ENCODE peak calls at places on chromosomes 5 and 9, in seven cellular contexts. One of them, this sample, is unnamed.

GRCh38 chr5:36734422-36734821 is 128.0 kb downstream of the SLC1A3 start:
- DNase-seq in iPS-NIHi11: no peak
- DNase-seq in activated naive CD4-positive, alpha-beta T cell: no peak
- DNase-seq in osteocyte: no peak
- DNase-seq in hippocampal formation: no peak
- DNase-seq in astrocyte of the hippocampus: peak
- DNase-seq in substantia nigra: peak
- DNase-seq in this sample: no peak

GRCh38 chr9:88953401-88954029 is 37.8 kb upstream of the S1PR3 start:
- DNase-seq in iPS-NIHi11: no peak
- DNase-seq in astrocyte of the hippocampus: peak
- DNase-seq in activated naive CD4-positive, alpha-beta T cell: no peak
- DNase-seq in hippocampal formation: no peak
- DNase-seq in substantia nigra: peak
- DNase-seq in osteocyte: no peak
- DNase-seq in this sample: no peak

GRCh38 chr5:159797566-159797965 is 118.7 kb upstream of the ADRA1B start:
- DNase-seq in hippocampal formation: no peak
- DNase-seq in substantia nigra: no peak
- DNase-seq in iPS-NIHi11: no peak
- DNase-seq in activated naive CD4-positive, alpha-beta T cell: no peak
- DNase-seq in osteocyte: no peak
- DNase-seq in astrocyte of the hippocampus: no peak
- DNase-seq in this sample: no peak

GRCh38 chr5:51892680-51893079 is 509.4 kb downstream of the ISL1 start:
- DNase-seq in substantia nigra: no peak
- DNase-seq in osteocyte: no peak
- DNase-seq in astrocyte of the hippocampus: no peak
- DNase-seq in iPS-NIHi11: no peak
- DNase-seq in hippocampal formation: no peak
- DNase-seq in activated naive CD4-positive, alpha-beta T cell: no peak
- DNase-seq in this sample: no peak

GRCh38 chr9:114662081-114662989 is 4.7 kb upstream of the TEX53 start:
- DNase-seq in osteocyte: no peak
- DNase-seq in substantia nigra: peak
- DNase-seq in astrocyte of the hippocampus: peak
- DNase-seq in activated naive CD4-positive, alpha-beta T cell: peak
- DNase-seq in hippocampal formation: peak
- DNase-seq in iPS-NIHi11: peak
- DNase-seq in this sample: no peak

GRCh38 chr9:113574381-113575262 is 111.1 kb downstream of the RGS3 start:
- DNase-seq in osteocyte: no peak
- DNase-seq in astrocyte of the hippocampus: peak
- DNase-seq in hippocampal formation: no peak
- DNase-seq in iPS-NIHi11: no peak
- DNase-seq in substantia nigra: no peak
- DNase-seq in activated naive CD4-positive, alpha-beta T cell: no peak
- DNase-seq in this sample: no peak

GRCh38 chr5:137148128-137148527 is 351.0 kb downstream of the SPOCK1 start:
- DNase-seq in substantia nigra: no peak
- DNase-seq in hippocampal formation: no peak
- DNase-seq in iPS-NIHi11: no peak
- DNase-seq in activated naive CD4-positive, alpha-beta T cell: no peak
- DNase-seq in astrocyte of the hippocampus: peak
- DNase-seq in osteocyte: peak
- DNase-seq in this sample: no peak

GRCh38 chr5:149406203-149406978 is 27.3 kb upstream of the IL17B start:
- DNase-seq in iPS-NIHi11: peak
- DNase-seq in hippocampal formation: no peak
- DNase-seq in osteocyte: peak
- DNase-seq in astrocyte of the hippocampus: peak
- DNase-seq in activated naive CD4-positive, alpha-beta T cell: no peak
- DNase-seq in substantia nigra: no peak
- DNase-seq in this sample: no peak

GRCh38 chr9:9133526-9133925 is 1333.9 kb upstream of the DMAC1 start:
- DNase-seq in iPS-NIHi11: no peak
- DNase-seq in substantia nigra: peak
- DNase-seq in osteocyte: no peak
- DNase-seq in hippocampal formation: peak
- DNase-seq in activated naive CD4-positive, alpha-beta T cell: no peak
- DNase-seq in astrocyte of the hippocampus: no peak
- DNase-seq in this sample: no peak

GRCh38 chr9:137975527-137975913 is 97.9 kb downstream of the CACNA1B start:
- DNase-seq in astrocyte of the hippocampus: no peak
- DNase-seq in substantia nigra: no peak
- DNase-seq in activated naive CD4-positive, alpha-beta T cell: no peak
- DNase-seq in osteocyte: no peak
- DNase-seq in iPS-NIHi11: peak
- DNase-seq in hippocampal formation: no peak
- DNase-seq in this sample: no peak

GRCh38 chr9:120191141-120191540 is 388.8 kb downstream of the CDK5RAP2 start:
- DNase-seq in iPS-NIHi11: no peak
- DNase-seq in substantia nigra: no peak
- DNase-seq in astrocyte of the hippocampus: no peak
- DNase-seq in activated naive CD4-positive, alpha-beta T cell: no peak
- DNase-seq in hippocampal formation: no peak
- DNase-seq in osteocyte: no peak
- DNase-seq in this sample: no peak

GRCh38 chr9:92631452-92632211 is 38.3 kb downstream of the IPPK start:
- DNase-seq in substantia nigra: no peak
- DNase-seq in hippocampal formation: no peak
- DNase-seq in iPS-NIHi11: no peak
- DNase-seq in activated naive CD4-positive, alpha-beta T cell: no peak
- DNase-seq in osteocyte: peak
- DNase-seq in astrocyte of the hippocampus: no peak
- DNase-seq in this sample: no peak

GRCh38 chr9:98085955-98086354 is 29.4 kb downstream of the NANS start:
- DNase-seq in activated naive CD4-positive, alpha-beta T cell: no peak
- DNase-seq in hippocampal formation: no peak
- DNase-seq in iPS-NIHi11: peak
- DNase-seq in astrocyte of the hippocampus: no peak
- DNase-seq in osteocyte: no peak
- DNase-seq in substantia nigra: no peak
- DNase-seq in this sample: no peak

GRCh38 chr9:6566409-6567139 is 79.0 kb downstream of the GLDC start:
- DNase-seq in astrocyte of the hippocampus: peak
- DNase-seq in activated naive CD4-positive, alpha-beta T cell: no peak
- DNase-seq in substantia nigra: no peak
- DNase-seq in hippocampal formation: no peak
- DNase-seq in osteocyte: no peak
- DNase-seq in iPS-NIHi11: no peak
- DNase-seq in this sample: peak

GRCh38 chr9:111926421-111926875 is 29.8 kb downstream of the UGCG start:
- DNase-seq in substantia nigra: no peak
- DNase-seq in activated naive CD4-positive, alpha-beta T cell: no peak
- DNase-seq in hippocampal formation: no peak
- DNase-seq in osteocyte: no peak
- DNase-seq in iPS-NIHi11: no peak
- DNase-seq in astrocyte of the hippocampus: no peak
- DNase-seq in this sample: no peak

GRCh38 chr9:137240321-137240840 is 706 bp upstream of the TUBB4B start:
- DNase-seq in astrocyte of the hippocampus: peak
- DNase-seq in osteocyte: peak
- DNase-seq in iPS-NIHi11: no peak
- DNase-seq in hippocampal formation: peak
- DNase-seq in activated naive CD4-positive, alpha-beta T cell: no peak
- DNase-seq in substantia nigra: peak
- DNase-seq in this sample: no peak

GRCh38 chr5:65198777-65199120 is 283.0 kb downstream of the ADAMTS6 start:
- DNase-seq in substantia nigra: no peak
- DNase-seq in hippocampal formation: no peak
- DNase-seq in astrocyte of the hippocampus: peak
- DNase-seq in activated naive CD4-positive, alpha-beta T cell: no peak
- DNase-seq in iPS-NIHi11: no peak
- DNase-seq in osteocyte: no peak
- DNase-seq in this sample: no peak

GRCh38 chr5:101390317-101390908 is 487.3 kb upstream of the ST8SIA4 start:
- DNase-seq in iPS-NIHi11: peak
- DNase-seq in osteocyte: no peak
- DNase-seq in substantia nigra: no peak
- DNase-seq in hippocampal formation: no peak
- DNase-seq in activated naive CD4-positive, alpha-beta T cell: no peak
- DNase-seq in astrocyte of the hippocampus: peak
- DNase-seq in this sample: peak

GRCh38 chr9:69023650-69024049 is 9.7 kb upstream of the PRKACG start:
- DNase-seq in hippocampal formation: no peak
- DNase-seq in osteocyte: no peak
- DNase-seq in iPS-NIHi11: peak
- DNase-seq in substantia nigra: no peak
- DNase-seq in activated naive CD4-positive, alpha-beta T cell: no peak
- DNase-seq in astrocyte of the hippocampus: no peak
- DNase-seq in this sample: no peak

GRCh38 chr5:8184455-8185063 is 315.6 kb downstream of the MTRR start:
- DNase-seq in substantia nigra: no peak
- DNase-seq in hippocampal formation: no peak
- DNase-seq in activated naive CD4-positive, alpha-beta T cell: peak
- DNase-seq in osteocyte: no peak
- DNase-seq in iPS-NIHi11: peak
- DNase-seq in astrocyte of the hippocampus: peak
- DNase-seq in this sample: peak

GRCh38 chr9:91986248-91986647 is 36.2 kb upstream of the ROR2 start:
- DNase-seq in iPS-NIHi11: no peak
- DNase-seq in astrocyte of the hippocampus: no peak
- DNase-seq in substantia nigra: no peak
- DNase-seq in osteocyte: no peak
- DNase-seq in hippocampal formation: no peak
- DNase-seq in activated naive CD4-positive, alpha-beta T cell: no peak
- DNase-seq in this sample: no peak

GRCh38 chr9:36823934-36824333 is 210.1 kb downstream of the PAX5 start:
- DNase-seq in substantia nigra: no peak
- DNase-seq in activated naive CD4-positive, alpha-beta T cell: no peak
- DNase-seq in hippocampal formation: no peak
- DNase-seq in iPS-NIHi11: no peak
- DNase-seq in astrocyte of the hippocampus: no peak
- DNase-seq in osteocyte: no peak
- DNase-seq in this sample: no peak

GRCh38 chr5:168042284-168043080 is 249.0 kb upstream of the WWC1 start:
- DNase-seq in substantia nigra: no peak
- DNase-seq in activated naive CD4-positive, alpha-beta T cell: no peak
- DNase-seq in astrocyte of the hippocampus: peak
- DNase-seq in hippocampal formation: no peak
- DNase-seq in osteocyte: no peak
- DNase-seq in iPS-NIHi11: no peak
- DNase-seq in this sample: no peak

This sample was measured in Panc1.